ENCODE peak calls at places on chromosomes 6 and 20, in seven cellular contexts. One of them, this sample, is unnamed.

GRCh38 chr20:31595654-31596411 is 9.3 kb upstream of the ID1 start:
- DNase-seq in endothelial cell: no peak
- DNase-seq in tibial artery: peak; percentile 96
- DNase-seq in HFFc6: peak; percentile 98
- DNase-seq in glutamatergic neuron: peak; percentile 84
- DNase-seq in H9: peak; percentile 95
- DNase-seq in GM20000: no peak
- DNase-seq in this sample: no peak

GRCh38 chr6:107386340-107386739 is 73.0 kb downstream of the PDSS2 start:
- DNase-seq in GM20000: no peak
- DNase-seq in H9: no peak
- DNase-seq in endothelial cell: no peak
- DNase-seq in tibial artery: no peak
- DNase-seq in HFFc6: peak; percentile 19
- DNase-seq in glutamatergic neuron: no peak
- DNase-seq in this sample: no peak

GRCh38 chr6:37615564-37616340 is 81.9 kb downstream of the MDGA1 start:
- DNase-seq in H9: no peak
- DNase-seq in GM20000: no peak
- DNase-seq in tibial artery: no peak
- DNase-seq in glutamatergic neuron: no peak
- DNase-seq in HFFc6: peak; percentile 58
- DNase-seq in endothelial cell: no peak
- DNase-seq in this sample: no peak

GRCh38 chr6:5681480-5681879 is 325.2 kb downstream of the NRN1 start:
- DNase-seq in glutamatergic neuron: no peak
- DNase-seq in endothelial cell: no peak
- DNase-seq in tibial artery: no peak
- DNase-seq in HFFc6: no peak
- DNase-seq in H9: no peak
- DNase-seq in GM20000: peak; percentile 40
- DNase-seq in this sample: no peak

GRCh38 chr6:14216931-14217684 is 99.5 kb downstream of the CD83 start:
- DNase-seq in H9: no peak
- DNase-seq in tibial artery: no peak
- DNase-seq in GM20000: no peak
- DNase-seq in glutamatergic neuron: no peak
- DNase-seq in endothelial cell: no peak
- DNase-seq in HFFc6: peak; percentile 95
- DNase-seq in this sample: no peak

GRCh38 chr20:36366623-36367369 is 60.7 kb downstream of the DLGAP4 start:
- DNase-seq in H9: no peak
- DNase-seq in GM20000: no peak
- DNase-seq in endothelial cell: no peak
- DNase-seq in tibial artery: no peak
- DNase-seq in HFFc6: no peak
- DNase-seq in glutamatergic neuron: no peak
- DNase-seq in this sample: no peak

GRCh38 chr20:31749223-31749622 is 10.1 kb downstream of the TPX2 start:
- DNase-seq in H9: no peak
- DNase-seq in GM20000: no peak
- DNase-seq in glutamatergic neuron: no peak
- DNase-seq in HFFc6: no peak
- DNase-seq in endothelial cell: no peak
- DNase-seq in tibial artery: no peak
- DNase-seq in this sample: no peak

GRCh38 chr6:144488590-144488989 is 203.5 kb downstream of the UTRN start:
- DNase-seq in H9: no peak
- DNase-seq in glutamatergic neuron: no peak
- DNase-seq in HFFc6: no peak
- DNase-seq in endothelial cell: no peak
- DNase-seq in tibial artery: no peak
- DNase-seq in GM20000: no peak
- DNase-seq in this sample: no peak

GRCh38 chr6:13216236-13216933 is 112.0 kb downstream of the TBC1D7 start:
- DNase-seq in glutamatergic neuron: no peak
- DNase-seq in endothelial cell: no peak
- DNase-seq in H9: no peak
- DNase-seq in tibial artery: no peak
- DNase-seq in GM20000: peak; percentile 21
- DNase-seq in HFFc6: no peak
- DNase-seq in this sample: no peak

GRCh38 chr20:34923414-34923813 is 32.2 kb downstream of the GSS start:
- DNase-seq in H9: no peak
- DNase-seq in GM20000: no peak
- DNase-seq in glutamatergic neuron: no peak
- DNase-seq in endothelial cell: no peak
- DNase-seq in HFFc6: no peak
- DNase-seq in tibial artery: no peak
- DNase-seq in this sample: no peak

GRCh38 chr6:19463925-19464324 is 373.2 kb upstream of the ID4 start:
- DNase-seq in HFFc6: no peak
- DNase-seq in endothelial cell: no peak
- DNase-seq in glutamatergic neuron: no peak
- DNase-seq in GM20000: no peak
- DNase-seq in H9: no peak
- DNase-seq in tibial artery: no peak
- DNase-seq in this sample: no peak

GRCh38 chr20:49569403-49570115 is 1.6 kb upstream of the PTGIS start:
- DNase-seq in glutamatergic neuron: no peak
- DNase-seq in GM20000: no peak
- DNase-seq in tibial artery: no peak
- DNase-seq in HFFc6: no peak
- DNase-seq in endothelial cell: no peak
- DNase-seq in H9: no peak
- DNase-seq in this sample: no peak

GRCh38 chr6:154383273-154383672 is 26.7 kb upstream of the IPCEF1 start:
- DNase-seq in tibial artery: no peak
- DNase-seq in glutamatergic neuron: no peak
- DNase-seq in H9: no peak
- DNase-seq in GM20000: no peak
- DNase-seq in HFFc6: no peak
- DNase-seq in endothelial cell: no peak
- DNase-seq in this sample: no peak

GRCh38 chr6:28543671-28544131 is 18.0 kb downstream of the GPX5 start:
- DNase-seq in tibial artery: no peak
- DNase-seq in GM20000: peak; percentile 20
- DNase-seq in endothelial cell: peak; percentile 15
- DNase-seq in HFFc6: no peak
- DNase-seq in H9: peak; percentile 51
- DNase-seq in glutamatergic neuron: peak; percentile 28
- DNase-seq in this sample: no peak
- TF ChIP-seq CTCF in tibial artery: no peak
- TF ChIP-seq CTCF in GM20000: no peak
- TF ChIP-seq CTCF in endothelial cell: no peak
- TF ChIP-seq CTCF in HFFc6: no peak
- TF ChIP-seq CTCF in H9: no peak
- TF ChIP-seq CTCF in glutamatergic neuron: no peak
- TF ChIP-seq CTCF in this sample: no peak

GRCh38 chr20:9517297-9518134 is 3.1 kb downstream of the LAMP5 start:
- DNase-seq in tibial artery: no peak
- DNase-seq in glutamatergic neuron: no peak
- DNase-seq in GM20000: no peak
- DNase-seq in HFFc6: no peak
- DNase-seq in endothelial cell: no peak
- DNase-seq in H9: no peak
- DNase-seq in this sample: no peak
- TF ChIP-seq CTCF in tibial artery: no peak
- TF ChIP-seq CTCF in glutamatergic neuron: peak; percentile 40
- TF ChIP-seq CTCF in GM20000: no peak
- TF ChIP-seq CTCF in HFFc6: no peak
- TF ChIP-seq CTCF in endothelial cell: no peak
- TF ChIP-seq CTCF in H9: peak; percentile 36
- TF ChIP-seq CTCF in this sample: no peak

GRCh38 chr20:51125095-51125494 is 102.2 kb upstream of the KCNG1 start:
- DNase-seq in HFFc6: no peak
- DNase-seq in GM20000: no peak
- DNase-seq in endothelial cell: no peak
- DNase-seq in glutamatergic neuron: no peak
- DNase-seq in H9: no peak
- DNase-seq in tibial artery: no peak
- DNase-seq in this sample: no peak
- TF ChIP-seq CTCF in HFFc6: no peak
- TF ChIP-seq CTCF in GM20000: no peak
- TF ChIP-seq CTCF in endothelial cell: no peak
- TF ChIP-seq CTCF in glutamatergic neuron: no peak
- TF ChIP-seq CTCF in H9: no peak
- TF ChIP-seq CTCF in tibial artery: no peak
- TF ChIP-seq CTCF in this sample: no peak

DNA sequence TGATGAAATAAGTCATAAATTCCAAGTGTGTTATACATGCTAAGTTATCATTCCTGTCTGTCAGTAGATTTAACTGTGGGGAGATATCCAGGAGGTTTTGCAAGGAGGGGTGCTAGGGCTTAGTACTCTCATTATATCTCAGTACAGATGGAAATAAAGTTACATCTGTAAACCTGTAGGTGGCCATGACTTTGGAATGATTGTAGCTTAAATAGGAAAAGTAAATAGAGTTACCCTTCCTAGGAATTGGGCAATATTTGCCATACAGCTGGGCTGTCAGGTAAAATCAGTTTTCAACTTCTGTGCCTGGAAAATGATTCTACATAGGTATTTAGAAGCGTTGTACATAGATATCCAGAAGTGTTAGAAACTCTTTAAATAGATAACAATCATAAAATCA is 19.8 kb upstream of the TGM3 start:
- DNase-seq in H9: no peak
- DNase-seq in glutamatergic neuron: no peak
- DNase-seq in tibial artery: no peak
- DNase-seq in endothelial cell: no peak
- DNase-seq in GM20000: no peak
- DNase-seq in HFFc6: no peak
- DNase-seq in this sample: no peak
- TF ChIP-seq CTCF in H9: peak; percentile 24
- TF ChIP-seq CTCF in glutamatergic neuron: peak; percentile 28
- TF ChIP-seq CTCF in tibial artery: no peak
- TF ChIP-seq CTCF in endothelial cell: peak; percentile 42
- TF ChIP-seq CTCF in GM20000: no peak
- TF ChIP-seq CTCF in HFFc6: peak; percentile 32
- TF ChIP-seq CTCF in this sample: no peak

GRCh38 chr6:16803294-16804006 is 42.2 kb upstream of the ATXN1 start:
- DNase-seq in GM20000: no peak
- DNase-seq in HFFc6: no peak
- DNase-seq in tibial artery: peak; percentile 68
- DNase-seq in glutamatergic neuron: peak; percentile 73
- DNase-seq in H9: peak; percentile 94
- DNase-seq in endothelial cell: peak; percentile 18
- DNase-seq in this sample: peak; percentile 26
- TF ChIP-seq CTCF in GM20000: no peak
- TF ChIP-seq CTCF in HFFc6: no peak
- TF ChIP-seq CTCF in tibial artery: no peak
- TF ChIP-seq CTCF in glutamatergic neuron: no peak
- TF ChIP-seq CTCF in H9: peak; percentile 10
- TF ChIP-seq CTCF in endothelial cell: no peak
- TF ChIP-seq CTCF in this sample: no peak

GRCh38 chr20:56171087-56172012 is 77.2 kb upstream of the MC3R start:
- DNase-seq in H9: no peak
- DNase-seq in HFFc6: no peak
- DNase-seq in GM20000: no peak
- DNase-seq in glutamatergic neuron: no peak
- DNase-seq in endothelial cell: no peak
- DNase-seq in tibial artery: no peak
- DNase-seq in this sample: no peak
- TF ChIP-seq CTCF in H9: no peak
- TF ChIP-seq CTCF in HFFc6: peak; percentile 28
- TF ChIP-seq CTCF in GM20000: no peak
- TF ChIP-seq CTCF in glutamatergic neuron: peak; percentile 47
- TF ChIP-seq CTCF in endothelial cell: no peak
- TF ChIP-seq CTCF in tibial artery: peak; percentile 25
- TF ChIP-seq CTCF in this sample: no peak

DNA sequence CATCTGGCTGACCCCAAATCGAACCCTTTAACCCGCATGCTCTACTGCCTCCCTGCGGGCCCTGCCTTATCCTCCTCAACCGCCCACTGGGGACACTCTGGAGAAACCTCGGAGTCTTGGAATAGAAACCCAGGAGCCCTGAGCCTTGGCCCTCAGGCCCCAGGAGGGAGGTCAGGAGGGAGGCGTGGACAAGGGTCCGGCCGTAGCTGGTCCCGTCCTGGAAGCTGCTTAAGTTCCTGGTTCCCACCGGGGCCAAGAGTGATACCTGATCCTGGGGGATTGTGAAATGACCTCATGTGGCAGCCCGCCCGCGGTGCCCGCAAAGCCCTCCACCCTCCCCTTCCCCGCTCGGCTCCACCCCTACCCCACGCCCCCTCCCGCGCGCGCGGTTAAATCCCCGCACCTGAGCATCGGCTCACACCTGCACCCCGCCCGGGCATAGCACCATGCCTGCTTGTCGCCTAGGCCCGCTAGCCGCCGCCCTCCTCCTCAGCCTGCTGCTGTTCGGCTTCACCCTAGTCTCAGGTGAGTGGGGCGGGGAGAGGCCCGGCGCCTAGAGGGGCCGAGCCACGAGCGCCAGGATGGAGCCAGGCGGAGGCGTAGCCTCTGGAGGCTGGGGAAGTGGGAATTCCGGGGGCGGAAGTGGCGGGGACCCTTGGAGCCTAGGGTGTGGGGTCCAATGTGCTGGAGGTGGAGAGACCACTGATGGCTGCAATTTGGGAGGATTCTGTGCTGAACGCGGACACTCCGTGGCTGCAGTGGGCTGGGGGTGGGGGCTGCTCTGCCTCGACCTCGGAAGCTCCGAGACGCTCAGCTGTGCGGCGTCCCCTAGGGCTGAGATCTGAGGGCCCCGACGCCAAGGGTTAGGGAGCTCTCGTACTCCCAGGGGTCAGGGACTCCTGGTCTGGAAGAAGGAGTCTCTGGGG is at the start of gene WFDC2:
- DNase-seq in H9: peak; percentile 78
- DNase-seq in tibial artery: no peak
- DNase-seq in endothelial cell: peak; percentile 20
- DNase-seq in HFFc6: no peak
- DNase-seq in glutamatergic neuron: peak; percentile 33
- DNase-seq in GM20000: no peak
- DNase-seq in this sample: no peak
- TF ChIP-seq CTCF in H9: peak; percentile 44
- TF ChIP-seq CTCF in tibial artery: no peak
- TF ChIP-seq CTCF in endothelial cell: no peak
- TF ChIP-seq CTCF in HFFc6: no peak
- TF ChIP-seq CTCF in glutamatergic neuron: no peak
- TF ChIP-seq CTCF in GM20000: no peak
- TF ChIP-seq CTCF in this sample: no peak

GRCh38 chr20:22180244-22180643 is 404.1 kb downstream of the FOXA2 start:
- DNase-seq in HFFc6: no peak
- DNase-seq in glutamatergic neuron: peak; percentile 39
- DNase-seq in H9: peak; percentile 41
- DNase-seq in endothelial cell: peak; percentile 54
- DNase-seq in tibial artery: no peak
- DNase-seq in GM20000: no peak
- DNase-seq in this sample: no peak
- TF ChIP-seq CTCF in HFFc6: no peak
- TF ChIP-seq CTCF in glutamatergic neuron: peak; percentile 70
- TF ChIP-seq CTCF in H9: peak; percentile 81
- TF ChIP-seq CTCF in endothelial cell: peak; percentile 74
- TF ChIP-seq CTCF in tibial artery: no peak
- TF ChIP-seq CTCF in GM20000: no peak
- TF ChIP-seq CTCF in this sample: no peak

This sample was measured in AG04449.